ENCODE peak calls at places on chromosomes 13 and 19, in four cellular contexts. K is ovary, J is IMR-90, G is heart left ventricle. S is an unnamed sample.

GRCh38 chr19:38512277-38512676 is 78.8 kb downstream of the RYR1 start:
- DNase-seq in K (no peak), J (no peak), G (no peak), S (no peak)

GRCh38 chr19:30795727-30796126 is 423.5 kb downstream of the ZNF536 start:
- DNase-seq in K (no peak), J (no peak), G (no peak), S (no peak)

GRCh38 chr13:85985791-85986190 is 186.6 kb upstream of the SLITRK6 start:
- DNase-seq in K (no peak), J (no peak), G (no peak), S (no peak)

GRCh38 chr19:55066107-55066709 is 3.3 kb upstream of the RDH13 start:
- DNase-seq in K (no peak), J (no peak), G (no peak), S (no peak)

GRCh38 chr19:48530044-48530720 is 18.5 kb upstream of the LMTK3 start:
- DNase-seq in K (no peak), J (no peak), G (no peak), S (no peak)

GRCh38 chr13:32246468-32246867 is 68.7 kb downstream of the ZAR1L start:
- DNase-seq in K (no peak), J (peak), G (peak), S (peak)

GRCh38 chr19:39194832-39195542 is 1.8 kb upstream of the NCCRP1 start:
- DNase-seq in K (no peak), J (no peak), G (no peak), S (no peak)

GRCh38 chr13:107202371-107203023 is 634.6 kb upstream of the ARGLU1 start:
- DNase-seq in K (no peak), J (peak), G (peak), S (peak)

GRCh38 chr13:112261924-112262323 is 114.2 kb upstream of the SPACA7 start:
- DNase-seq in K (no peak), J (no peak), G (no peak), S (peak)

GRCh38 chr19:55659822-55660221 is 5.0 kb downstream of the U2AF2 start:
- DNase-seq in K (no peak), J (no peak), G (no peak), S (no peak)

GRCh38 chr19:55239004-55239403 is 10.4 kb upstream of the TMEM86B start:
- DNase-seq in K (no peak), J (no peak), G (no peak), S (no peak)

GRCh38 chr13:43300817-43301216 is 277.4 kb downstream of the DNAJC15 start:
- DNase-seq in K (no peak), J (peak), G (no peak), S (no peak)

GRCh38 chr13:50914301-50914700 is 4.7 kb downstream of the RNASEH2B start:
- DNase-seq in K (no peak), J (no peak), G (no peak), S (no peak)

GRCh38 chr19:51460164-51460992 is 2.1 kb upstream of the SIGLEC8 start:
- DNase-seq in K (no peak), J (peak), G (no peak), S (peak)

GRCh38 chr19:39518458-39518857 is 3.5 kb downstream of the SELENOV start:
- DNase-seq in K (no peak), J (no peak), G (no peak), S (no peak)

GRCh38 chr13:23751195-23751594 is 138.0 kb downstream of the MIPEP start:
- DNase-seq in K (no peak), J (peak), G (no peak), S (no peak)

GRCh38 chr13:77028202-77028601 is 1.2 kb upstream of the FBXL3 start:
- DNase-seq in K (peak), J (no peak), G (peak), S (no peak)

GRCh38 chr19:55285225-55285890 is 1.6 kb downstream of the BRSK1 start:
- DNase-seq in K (no peak), J (no peak), G (no peak), S (no peak)

GRCh38 chr19:46431824-46432223 is 3.1 kb upstream of the PNMA8C start:
- DNase-seq in K (no peak), J (no peak), G (no peak), S (no peak)

GRCh38 chr13:100668408-100668807 is 6.2 kb downstream of the TMTC4 start:
- DNase-seq in K (no peak), J (peak), G (no peak), S (no peak)

GRCh38 chr19:46073268-46073922 is 32.6 kb upstream of the IGFL4 start:
- DNase-seq in K (no peak), J (peak), G (no peak), S (no peak)

GRCh38 chr13:72782717-72783116 is 784 bp downstream of the PIBF1 start:
- DNase-seq in K (no peak), J (peak), G (no peak), S (no peak)

GRCh38 chr13:87674143-87674772 is 3.1 kb downstream of the SLITRK5 start:
- DNase-seq in K (no peak), J (no peak), G (no peak), S (no peak)

GRCh38 chr19:33621811-33622504 is at the start of gene CHST8:
- DNase-seq in K (peak), J (no peak), G (peak), S (no peak)

GRCh38 chr13:24135674-24136300 is 24.7 kb upstream of the SPATA13 start:
- DNase-seq in K (no peak), J (peak), G (no peak), S (no peak)

GRCh38 chr19:657611-658010 is 5.4 kb downstream of the RNF126 start:
- DNase-seq in K (no peak), J (no peak), G (no peak), S (no peak)

GRCh38 chr13:98517576-98518310 is 59.2 kb downstream of the STK24 start:
- DNase-seq in K (no peak), J (no peak), G (no peak), S (no peak)

GRCh38 chr13:80100636-80101035 is 240.3 kb downstream of the SPRY2 start:
- DNase-seq in K (no peak), J (peak), G (no peak), S (no peak)

GRCh38 chr13:26941345-26942174 is 181.0 kb upstream of the GPR12 start:
- DNase-seq in K (no peak), J (peak), G (no peak), S (no peak)

GRCh38 chr13:34655554-34655953 is 286.5 kb upstream of the NBEA start:
- DNase-seq in K (no peak), J (no peak), G (no peak), S (no peak)

GRCh38 chr19:22052644-22053013 is 345 bp downstream of the ZNF257 start:
- DNase-seq in K (no peak), J (no peak), G (peak), S (no peak)

GRCh38 chr13:43079392-43079931 is 56.1 kb downstream of the DNAJC15 start:
- DNase-seq in K (no peak), J (no peak), G (no peak), S (no peak)

GRCh38 chr19:4224470-4224869 is 4.9 kb upstream of the EBI3 start:
- DNase-seq in K (no peak), J (no peak), G (no peak), S (no peak)

GRCh38 chr19:28332886-28333285 is 880.1 kb downstream of the UQCRFS1 start:
- DNase-seq in K (no peak), J (no peak), G (no peak), S (no peak)

GRCh38 chr19:50167314-50167721 is 4.2 kb upstream of the IZUMO2 start:
- DNase-seq in K (no peak), J (no peak), G (no peak), S (no peak)

GRCh38 chr19:49712397-49712859 is 21.5 kb downstream of the CPT1C start:
- DNase-seq in K (peak), J (peak), G (peak), S (no peak)

GRCh38 chr13:94251801-94252200 is 227.7 kb downstream of the DCT start:
- DNase-seq in K (peak), J (peak), G (peak), S (no peak)

DNA sequence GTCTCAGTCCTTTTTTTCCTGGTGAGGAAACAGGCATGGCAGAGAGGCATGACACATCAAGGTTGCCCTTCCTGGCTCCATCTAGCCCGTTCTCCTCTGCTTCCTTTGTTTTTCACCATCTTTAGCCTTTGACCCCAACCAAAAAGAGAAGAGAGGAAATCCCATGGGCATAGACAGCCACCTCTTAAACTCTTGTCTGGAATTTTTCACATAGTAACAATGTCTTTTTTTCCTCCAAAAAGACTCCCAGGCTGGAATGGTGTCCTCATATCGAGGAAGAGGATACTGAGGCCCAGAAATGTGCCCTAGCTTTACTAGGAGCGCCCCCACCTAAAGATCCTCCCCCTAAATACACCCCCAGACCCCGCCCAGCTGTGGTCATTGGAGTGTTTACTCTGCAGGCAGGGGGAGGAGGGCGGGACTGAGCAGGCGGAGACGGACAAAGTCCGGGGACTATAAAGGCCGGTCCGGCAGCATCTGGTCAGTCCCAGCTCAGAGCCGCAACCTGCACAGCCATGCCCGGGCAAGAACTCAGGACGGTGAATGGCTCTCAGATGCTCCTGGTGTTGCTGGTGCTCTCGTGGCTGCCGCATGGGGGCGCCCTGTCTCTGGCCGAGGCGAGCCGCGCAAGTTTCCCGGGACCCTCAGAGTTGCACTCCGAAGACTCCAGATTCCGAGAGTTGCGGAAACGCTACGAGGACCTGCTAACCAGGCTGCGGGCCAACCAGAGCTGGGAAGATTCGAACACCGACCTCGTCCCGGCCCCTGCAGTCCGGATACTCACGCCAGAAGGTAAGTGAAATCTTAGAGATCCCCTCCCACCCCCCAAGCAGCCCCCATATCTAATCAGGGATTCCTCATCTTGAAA is at the start of gene GDF15:
- DNase-seq in K (peak), J (peak), G (peak), S (peak)
- TF ChIP-seq POLR2A in K (no peak), J (peak), G (no peak), S (no peak)

DNA sequence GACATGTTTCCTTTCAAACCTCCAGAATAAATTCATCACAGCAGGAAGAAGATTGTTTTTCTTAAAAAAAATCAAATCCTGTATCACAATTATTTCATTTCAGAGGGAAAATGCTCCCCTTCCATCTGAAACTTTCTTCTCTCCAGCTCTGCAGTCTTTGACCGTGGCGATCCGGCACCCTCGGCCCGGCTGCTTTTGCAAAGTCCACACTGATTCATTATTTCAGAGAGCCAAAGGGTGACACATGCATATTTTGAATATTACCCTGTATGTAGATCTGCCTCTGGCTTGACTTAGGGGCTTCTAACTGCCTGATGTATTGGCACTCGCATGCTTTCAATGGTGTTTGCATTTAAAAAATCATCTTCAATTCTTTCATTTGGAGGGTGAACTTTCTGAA is 222.7 kb upstream of the MAB21L1 start:
- DNase-seq in K (no peak), J (peak), G (no peak), S (no peak)
- H3K4me3 ChIP-seq in K (no peak), J (peak), G (no peak), S (no peak)

GRCh38 chr13:41060723-41061074 is 610 bp upstream of the WBP4 start:
- DNase-seq in K (peak), J (no peak), G (peak), S (peak)
- TF ChIP-seq POLR2A in K (no peak), J (peak), G (no peak), S (no peak)

GRCh38 chr19:5804516-5805464 is at the start of gene NRTN:
- DNase-seq in K (no peak), J (no peak), G (no peak), S (no peak)
- H3K4me3 ChIP-seq in K (no peak), J (peak), G (peak), S (no peak)

GRCh38 chr13:89402211-89402610 is 1731.0 kb downstream of the SLITRK5 start:
- DNase-seq in K (no peak), J (no peak), G (no peak), S (no peak)
- TF ChIP-seq POLR2A in K (no peak), J (no peak), G (no peak), S (no peak)

DNA sequence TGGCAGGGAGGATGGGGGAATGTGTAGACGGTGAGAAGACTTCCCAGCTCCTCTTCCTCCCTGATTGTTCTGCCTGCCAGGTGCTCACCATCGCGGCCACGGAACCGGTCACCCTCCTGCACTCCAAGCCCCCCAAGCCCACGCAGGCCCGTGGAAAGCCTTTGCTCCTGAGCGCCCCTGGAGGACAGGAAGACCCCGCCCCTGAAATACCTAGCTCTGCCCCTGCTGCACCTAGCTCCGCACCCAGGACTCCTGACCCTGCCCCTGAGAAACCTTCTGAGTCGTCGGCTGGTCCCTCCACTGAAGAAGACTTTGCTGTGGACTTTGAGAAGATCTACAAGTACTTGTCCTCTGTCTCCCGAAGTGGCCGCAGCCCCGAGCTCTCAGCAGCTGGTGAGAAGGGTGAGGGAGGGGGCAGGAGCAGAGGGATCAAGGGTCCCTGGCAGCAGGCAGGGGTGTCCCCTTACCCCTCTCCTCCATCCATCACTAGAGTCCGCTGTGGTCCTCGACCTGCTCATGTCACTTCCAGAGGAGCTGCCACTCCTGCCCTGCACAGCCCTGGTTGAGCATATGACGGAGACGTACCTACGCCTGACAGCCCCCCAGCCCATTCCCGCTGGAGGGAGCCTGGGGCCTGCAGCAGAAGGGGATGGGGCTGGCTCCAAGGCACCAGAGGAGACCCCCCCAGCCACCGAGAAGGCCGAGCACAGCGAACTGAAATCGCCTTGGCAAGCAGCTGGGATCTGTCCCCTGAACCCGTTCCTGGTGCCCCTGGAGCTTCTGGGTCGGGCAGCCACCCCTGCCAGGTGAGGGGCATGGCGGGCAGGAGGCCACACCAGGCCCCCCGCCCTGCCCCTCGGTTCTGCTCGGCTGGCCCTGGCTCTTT is 2.1 kb downstream of the SNAPC2 start:
- DNase-seq in K (no peak), J (no peak), G (no peak), S (no peak)
- H3K4me3 ChIP-seq in K (peak), J (no peak), G (peak), S (no peak)

GRCh38 chr19:47483800-47484690 is at the start of gene KPTN:
- DNase-seq in K (peak), J (peak), G (peak), S (peak)
- TF ChIP-seq POLR2A in K (peak), J (peak), G (peak), S (no peak)

DNA sequence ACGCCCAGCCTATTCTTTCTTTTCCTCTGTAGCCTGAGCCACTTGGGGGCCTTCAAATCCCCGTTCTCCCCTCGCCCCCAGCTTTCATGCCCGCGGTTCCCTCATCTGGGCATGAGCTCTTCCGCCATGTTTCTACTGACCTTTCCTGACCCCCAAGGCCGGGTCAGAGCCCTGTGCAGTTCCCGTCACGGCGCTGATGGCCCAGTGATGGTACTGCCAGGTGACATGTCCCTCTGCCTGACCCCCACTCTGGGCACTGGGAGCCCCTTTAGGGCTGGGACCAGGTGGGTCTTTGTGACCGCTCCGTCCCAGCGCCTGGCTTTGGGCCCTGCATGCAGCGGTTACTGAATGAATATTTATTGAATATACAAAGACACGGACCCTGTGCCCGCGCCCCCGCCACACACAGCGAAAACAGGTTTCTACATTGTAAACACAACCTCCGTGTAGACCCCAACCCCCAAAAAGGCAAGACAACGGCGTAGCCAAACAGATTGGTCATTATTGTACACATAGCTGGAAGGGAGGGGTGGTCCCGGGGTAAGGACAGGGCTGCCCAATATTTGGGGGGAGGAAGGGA is 7.7 kb downstream of the GPR108 start:
- DNase-seq in K (no peak), J (no peak), G (no peak), S (no peak)
- H3K4me3 ChIP-seq in K (peak), J (no peak), G (no peak), S (no peak)